ENCODE peak calls at places on chromosomes 4 and X, in seven cellular contexts. D is CD4-positive, CD25-positive, alpha-beta regulatory T cell; Y is ascending aorta; F is neuronal stem cell; H is left ventricle myocardium inferior; G is cardiac muscle cell; A is RWPE1. W is an unnamed sample.

GRCh38 chrX:154478728-154479622 is at the start of gene LAGE3:
- DNase-seq in D (peak; percentile 93), Y (peak; percentile 76), F (peak; percentile 78), H (peak; percentile 92), G (peak; percentile 91), A (peak; percentile 86), W (peak; percentile 79)

GRCh38 chrX:132217203-132218073 is 1.8 kb downstream of the RAP2C start:
- DNase-seq in D (peak; percentile 78), Y (peak; percentile 16), F (peak; percentile 49), H (peak; percentile 41), G (peak; percentile 93), A (peak; percentile 79), W (peak; percentile 50)

GRCh38 chrX:111868726-111869638 is 7.0 kb upstream of the TRPC5OS start:
- DNase-seq in D (no peak), Y (no peak), F (peak; percentile 11), H (no peak), G (peak; percentile 4), A (no peak), W (no peak)

GRCh38 chr4:150950657-150951056 is 64.4 kb downstream of the LRBA start:
- DNase-seq in D (no peak), Y (no peak), F (no peak), H (no peak), G (peak; percentile 47), A (no peak), W (no peak)

GRCh38 chrX:74133156-74133796 is 170.7 kb upstream of the ZCCHC13 start:
- DNase-seq in D (peak; percentile 61), Y (no peak), F (peak; percentile 31), H (no peak), G (peak; percentile 81), A (peak; percentile 34), W (no peak)

GRCh38 chrX:129655547-129656248 is 942 bp upstream of the APLN start:
- DNase-seq in D (peak; percentile 40), Y (no peak), F (no peak), H (no peak), G (peak; percentile 37), A (no peak), W (no peak)

GRCh38 chr4:8534129-8534528 is 46.1 kb upstream of the GPR78 start:
- DNase-seq in D (no peak), Y (no peak), F (no peak), H (no peak), G (peak; percentile 8), A (peak; percentile 74), W (no peak)

GRCh38 chr4:177107288-177107901 is 202.3 kb upstream of the NEIL3 start:
- DNase-seq in D (no peak), Y (no peak), F (no peak), H (no peak), G (no peak), A (no peak), W (no peak)

GRCh38 chr4:42636591-42636990 is 20.3 kb downstream of the ATP8A1 start:
- DNase-seq in D (no peak), Y (no peak), F (no peak), H (no peak), G (no peak), A (no peak), W (no peak)

GRCh38 chr4:38815879-38816782 is 11.5 kb upstream of the TLR1 start:
- DNase-seq in D (no peak), Y (no peak), F (no peak), H (no peak), G (no peak), A (no peak), W (no peak)

GRCh38 chr4:137521053-137521452 is 11.2 kb downstream of the PCDH18 start:
- DNase-seq in D (no peak), Y (no peak), F (no peak), H (no peak), G (no peak), A (no peak), W (no peak)

GRCh38 chrX:24259544-24260240 is 54.2 kb downstream of the SUPT20HL2 start:
- DNase-seq in D (no peak), Y (no peak), F (no peak), H (no peak), G (peak; percentile 81), A (peak; percentile 20), W (no peak)

GRCh38 chr4:13399257-13399656 is 84.9 kb downstream of the RAB28 start:
- DNase-seq in D (no peak), Y (no peak), F (no peak), H (no peak), G (no peak), A (no peak), W (no peak)

GRCh38 chr4:22190855-22191254 is 242.3 kb upstream of the KCNIP4 start:
- DNase-seq in D (no peak), Y (no peak), F (no peak), H (no peak), G (no peak), A (peak; percentile 80), W (no peak)

GRCh38 chr4:124275-125081 is at the start of gene ZNF718:
- DNase-seq in D (peak; percentile 85), Y (peak; percentile 86), F (peak; percentile 97), H (peak; percentile 93), G (peak; percentile 98), A (peak; percentile 96), W (peak; percentile 93)

GRCh38 chr4:190015538-190016368 is 11.3 kb downstream of the FRG2 start:
- DNase-seq in D (no peak), Y (no peak), F (no peak), H (no peak), G (no peak), A (no peak), W (no peak)

GRCh38 chr4:86367577-86367976 is 7.7 kb upstream of the MAPK10 start:
- DNase-seq in D (no peak), Y (no peak), F (no peak), H (no peak), G (no peak), A (no peak), W (no peak)

GRCh38 chr4:184282251-184282713 is 64.6 kb upstream of the ENPP6 start:
- DNase-seq in D (peak; percentile 37), Y (no peak), F (no peak), H (no peak), G (no peak), A (peak; percentile 86), W (no peak)

GRCh38 chrX:45807572-45808425 is 607.1 kb upstream of the DIPK2B start:
- DNase-seq in D (peak; percentile 13), Y (no peak), F (peak; percentile 11), H (no peak), G (peak; percentile 9), A (no peak), W (no peak)

GRCh38 chrX:45811307-45811706 is 610.6 kb upstream of the DIPK2B start:
- DNase-seq in D (no peak), Y (no peak), F (no peak), H (no peak), G (no peak), A (no peak), W (no peak)

GRCh38 chrX:45803383-45803921 is 602.8 kb upstream of the DIPK2B start:
- DNase-seq in D (no peak), Y (no peak), F (no peak), H (no peak), G (no peak), A (peak; percentile 56), W (no peak)

GRCh38 chrX:45801554-45801953 is 600.9 kb upstream of the DIPK2B start:
- DNase-seq in D (peak; percentile 55), Y (no peak), F (no peak), H (no peak), G (peak; percentile 29), A (no peak), W (no peak)

DNA sequence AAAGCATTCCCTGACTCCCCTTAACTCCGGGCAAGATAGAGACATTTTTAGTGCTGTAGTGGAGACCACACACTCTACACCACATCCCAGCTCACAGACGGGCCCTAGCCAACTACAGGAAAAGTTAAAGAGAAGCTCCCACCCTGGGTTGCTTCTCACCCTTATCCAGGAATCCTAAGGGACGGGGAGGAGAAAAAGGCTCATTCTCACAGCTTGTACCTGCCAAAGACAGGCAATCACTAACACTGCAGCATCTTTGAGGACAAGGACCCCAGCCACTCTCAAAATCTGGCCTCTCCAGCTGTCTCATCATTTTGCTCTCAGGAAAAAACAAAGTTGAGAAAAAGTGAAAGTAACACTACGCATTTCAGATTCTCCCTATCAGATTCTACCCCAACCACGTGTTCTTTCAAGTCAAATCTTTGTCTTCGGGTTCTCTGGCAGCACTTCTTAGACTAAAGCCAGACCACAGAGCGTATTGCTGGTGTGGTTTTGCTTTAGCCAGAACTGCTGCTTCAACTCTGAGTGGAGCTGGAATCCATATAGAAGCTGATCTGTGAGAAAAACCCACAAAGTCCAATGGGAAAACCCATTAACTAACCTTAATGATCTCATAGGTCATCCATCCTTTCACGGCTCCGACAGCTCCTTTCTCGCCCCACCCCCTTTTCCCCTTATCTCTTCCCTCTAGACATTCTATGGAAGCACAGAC is 605.9 kb upstream of the DIPK2B start:
- DNase-seq in D (peak; percentile 78), Y (no peak), F (no peak), H (no peak), G (peak; percentile 40), A (no peak), W (no peak)
- H3K27ac ChIP-seq in D (peak overlapping the region; percentile 82), Y (peak overlapping the region; percentile 67), F (peak overlapping the region; percentile 85), H (no peak overlapping the region), G (peak overlapping the region; percentile 78), A (peak overlapping the region; percentile 42), W (no peak overlapping the region)

GRCh38 chrX:125205918-125206665 is 113.6 kb upstream of the TEX13C start:
- DNase-seq in D (no peak), Y (no peak), F (no peak), H (peak; percentile 12), G (peak; percentile 54), A (no peak), W (no peak)
- H3K27ac ChIP-seq in D (no peak overlapping the region), Y (peak overlapping the region; percentile 61), F (peak overlapping the region; percentile 79), H (peak overlapping the region; percentile 57), G (peak overlapping the region; percentile 46), A (no peak overlapping the region), W (no peak overlapping the region)

GRCh38 chr4:158906073-158906472 is 137.2 kb downstream of the FNIP2 start:
- DNase-seq in D (peak; percentile 58), Y (no peak), F (no peak), H (no peak), G (no peak), A (no peak), W (no peak)

GRCh38 chr4:158904815-158905214 is 136.0 kb downstream of the FNIP2 start:
- DNase-seq in D (no peak), Y (no peak), F (no peak), H (no peak), G (no peak), A (no peak), W (no peak)

GRCh38 chr4:158903472-158904043 is 134.7 kb downstream of the FNIP2 start:
- DNase-seq in D (no peak), Y (no peak), F (no peak), H (no peak), G (no peak), A (no peak), W (no peak)

GRCh38 chr4:158903079-158903456 is 134.2 kb downstream of the FNIP2 start:
- DNase-seq in D (no peak), Y (no peak), F (no peak), H (no peak), G (no peak), A (no peak), W (no peak)
- H3K27ac ChIP-seq in D (no peak overlapping the region), Y (no peak overlapping the region), F (no peak overlapping the region), H (no peak overlapping the region), G (peak overlapping the region; percentile 6), A (no peak overlapping the region), W (no peak overlapping the region)

DNA sequence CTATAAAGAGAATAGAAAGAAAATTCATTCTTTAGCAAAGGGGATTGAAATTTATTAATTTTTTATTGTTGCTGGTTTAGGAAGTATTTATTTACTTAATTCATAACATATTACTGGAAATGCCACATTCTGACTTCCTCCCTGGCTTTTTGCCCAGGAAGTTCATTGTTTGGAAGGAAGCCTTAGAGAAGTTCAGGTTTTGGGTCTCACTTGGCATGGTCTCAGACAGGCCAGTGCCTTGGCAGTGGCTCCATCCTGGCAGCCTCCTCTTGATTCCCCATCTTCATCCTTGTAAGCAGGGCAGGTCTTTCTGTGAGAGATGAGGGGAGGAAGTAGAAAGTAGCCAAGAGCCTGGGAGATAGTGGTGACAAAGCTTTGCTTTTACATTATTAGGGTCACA is 50.5 kb downstream of the IL15 start:
- DNase-seq in D (no peak), Y (no peak), F (no peak), H (no peak), G (no peak), A (no peak), W (no peak)
- H3K27ac ChIP-seq in D (no peak overlapping the region), Y (no peak overlapping the region), F (no peak overlapping the region), H (no peak overlapping the region), G (no peak overlapping the region), A (no peak overlapping the region), W (no peak overlapping the region)

W was measured in substantia nigra.